ENCODE peak calls at places on chromosomes 3 and 15, in five cellular contexts. Z is neural crest cell; C is mesothelial cell of epicardium; N is gastrocnemius medialis; J is CD8-positive, alpha-beta T cell. R is an unnamed sample.

GRCh38 chr15:101521563-101521962 is 32.1 kb upstream of the PCSK6 start:
- DNase-seq in Z (no peak), C (no peak), N (no peak), J (no peak), R (no peak)

GRCh38 chr15:70856884-70857546 is 3.1 kb upstream of the LARP6 start:
- DNase-seq in Z (no peak), C (no peak), N (peak; percentile 80), J (no peak), R (peak; percentile 38)

GRCh38 chr3:171134170-171134569 is 107.7 kb upstream of the SLC2A2 start:
- DNase-seq in Z (no peak), C (no peak), N (no peak), J (no peak), R (no peak)

GRCh38 chr15:62624541-62625399 is 417.8 kb upstream of the TPM1 start:
- DNase-seq in Z (no peak), C (no peak), N (peak; percentile 25), J (no peak), R (no peak)

GRCh38 chr3:85110393-85110792 is 151.6 kb downstream of the CADM2 start:
- DNase-seq in Z (no peak), C (no peak), N (no peak), J (no peak), R (no peak)

GRCh38 chr3:65342084-65342683 is 654.4 kb upstream of the ADAMTS9 start:
- DNase-seq in Z (peak; percentile 56), C (peak; percentile 58), N (no peak), J (no peak), R (no peak)

GRCh38 chr3:60613769-60614303 is 637.4 kb downstream of the FHIT start:
- DNase-seq in Z (no peak), C (no peak), N (no peak), J (no peak), R (no peak)

GRCh38 chr3:188133646-188134045 is 20.3 kb upstream of the LPP start:
- DNase-seq in Z (no peak), C (no peak), N (no peak), J (no peak), R (no peak)

GRCh38 chr3:71984843-71985594 is 200.1 kb upstream of the PROK2 start:
- DNase-seq in Z (no peak), C (no peak), N (no peak), J (no peak), R (no peak)

GRCh38 chr3:194686816-194687637 is 1.3 kb downstream of the FAM43A start:
- DNase-seq in Z (peak; percentile 50), C (peak; percentile 57), N (peak; percentile 34), J (peak; percentile 15), R (no peak)

GRCh38 chr3:189563841-189564563 is 67.2 kb upstream of the TP63 start:
- DNase-seq in Z (no peak), C (no peak), N (no peak), J (no peak), R (no peak)

GRCh38 chr3:175274056-175274455 is 414.9 kb downstream of the NAALADL2 start:
- DNase-seq in Z (no peak), C (no peak), N (no peak), J (no peak), R (no peak)

GRCh38 chr3:56693750-56694149 is 10.7 kb upstream of the TASOR start:
- DNase-seq in Z (no peak), C (no peak), N (peak; percentile 32), J (no peak), R (no peak)

GRCh38 chr15:35305906-35306305 is 220.8 kb upstream of the NANOGP8 start:
- DNase-seq in Z (no peak), C (no peak), N (no peak), J (no peak), R (no peak)

GRCh38 chr3:187783098-187783497 is 37.8 kb upstream of the BCL6 start:
- DNase-seq in Z (no peak), C (no peak), N (no peak), J (no peak), R (no peak)

GRCh38 chr3:126557761-126558160 is 971 bp downstream of the C3orf22 start:
- DNase-seq in Z (no peak), C (peak; percentile 17), N (no peak), J (no peak), R (no peak)

GRCh38 chr3:42906085-42906904 is at the start of gene ZNF662:
- DNase-seq in Z (no peak), C (no peak), N (peak; percentile 19), J (peak; percentile 20), R (no peak)

GRCh38 chr3:133532951-133533350 is 40.5 kb upstream of the CDV3 start:
- DNase-seq in Z (no peak), C (no peak), N (no peak), J (no peak), R (no peak)

GRCh38 chr3:194933465-194933864 is 247.8 kb downstream of the FAM43A start:
- DNase-seq in Z (no peak), C (no peak), N (no peak), J (no peak), R (no peak)

GRCh38 chr3:25293736-25294135 is 134.3 kb upstream of the RARB start:
- DNase-seq in Z (no peak), C (no peak), N (no peak), J (no peak), R (no peak)

GRCh38 chr15:77538011-77538410 is 94.7 kb downstream of the LINGO1 start:
- DNase-seq in Z (no peak), C (no peak), N (no peak), J (no peak), R (no peak)

GRCh38 chr3:194930439-194931204 is 244.9 kb downstream of the FAM43A start:
- DNase-seq in Z (no peak), C (no peak), N (no peak), J (no peak), R (no peak)

GRCh38 chr3:112979244-112979832 is 4.4 kb upstream of the CD200R1 start:
- DNase-seq in Z (no peak), C (no peak), N (no peak), J (no peak), R (no peak)

GRCh38 chr3:12679468-12679867 is 15.6 kb upstream of the RAF1 start:
- DNase-seq in Z (no peak), C (no peak), N (peak; percentile 89), J (no peak), R (no peak)

GRCh38 chr3:120678331-120678845 is 3.7 kb downstream of the HGD start:
- DNase-seq in Z (no peak), C (no peak), N (peak; percentile 13), J (no peak), R (no peak)

GRCh38 chr3:69433938-69434263 is 48.0 kb upstream of the FRMD4B start:
- DNase-seq in Z (no peak), C (no peak), N (no peak), J (no peak), R (no peak)

DNA sequence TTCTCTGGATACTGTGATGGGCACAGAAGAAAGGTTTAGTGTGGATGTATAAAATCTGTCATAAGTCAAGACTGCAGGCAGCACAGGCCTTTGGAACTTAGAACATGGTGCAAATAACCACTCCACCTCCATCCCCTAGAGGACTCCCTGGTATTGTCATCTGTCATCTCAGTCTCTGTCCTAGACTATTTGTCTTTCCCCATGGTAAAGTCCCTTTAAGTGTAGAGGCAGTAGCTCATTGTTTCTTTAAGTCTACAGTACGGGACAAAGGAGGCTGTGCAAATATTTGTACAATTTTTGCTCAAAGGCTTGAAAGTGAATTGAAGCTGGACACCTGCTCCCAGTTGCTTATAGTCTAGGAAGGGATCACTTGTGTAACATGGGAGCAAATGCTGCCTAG is 3.2 kb upstream of the PXYLP1 start:
- DNase-seq in Z (no peak), C (no peak), N (no peak), J (no peak), R (no peak)
- TF ChIP-seq CTCF in Z (no peak), C (no peak), N (no peak), J (no peak), R (no peak)

DNA sequence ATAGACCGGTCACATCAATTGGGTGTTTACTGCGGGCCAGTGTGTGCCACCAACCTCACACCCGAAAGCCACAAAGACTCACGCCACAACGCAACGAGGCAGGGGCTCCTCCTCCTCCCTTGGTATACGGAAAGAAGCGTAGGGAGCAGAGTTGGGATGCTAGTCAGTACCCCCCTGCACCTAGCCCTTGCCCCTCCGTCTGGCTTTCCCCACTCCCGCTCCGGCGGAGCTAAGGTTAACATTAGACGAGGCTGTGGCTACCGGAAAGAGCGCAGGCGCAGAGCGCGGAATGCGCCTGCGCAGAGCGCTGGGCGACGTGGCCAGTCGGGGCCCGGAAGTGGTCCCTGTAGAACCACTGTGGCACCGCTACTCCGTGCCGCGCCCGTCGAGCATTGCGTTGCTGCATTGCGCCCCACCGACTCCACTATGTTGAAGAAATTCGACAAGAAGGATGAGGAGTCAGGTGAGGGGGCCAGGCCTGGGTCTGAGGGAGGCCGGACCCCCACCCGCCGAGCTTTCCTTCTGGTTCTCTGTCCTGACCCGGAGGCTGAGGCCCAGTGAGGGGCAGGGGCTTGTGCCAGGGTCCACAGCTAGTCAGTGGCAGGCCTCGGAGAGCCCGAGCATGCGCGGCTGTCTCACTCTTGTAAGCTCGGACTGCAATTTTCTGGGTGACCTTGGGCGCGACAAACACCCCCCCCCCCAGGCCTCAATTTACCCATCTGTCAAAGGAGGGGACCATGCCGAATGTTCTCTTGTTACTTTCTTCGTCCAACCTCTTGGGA is at the start of gene COPG1:
- DNase-seq in Z (peak; percentile 77), C (peak; percentile 92), N (peak; percentile 83), J (peak; percentile 80), R (peak; percentile 54)
- TF ChIP-seq CTCF in Z (no peak), C (no peak), N (peak; percentile 8), J (no peak), R (no peak)

GRCh38 chr3:179322481-179323196 is at the start of gene ZNF639:
- DNase-seq in Z (peak; percentile 86), C (peak; percentile 91), N (peak; percentile 80), J (peak; percentile 70), R (peak; percentile 36)

GRCh38 chr3:179318876-179319275 is 4.0 kb upstream of the ZNF639 start:
- DNase-seq in Z (no peak), C (no peak), N (no peak), J (no peak), R (no peak)

GRCh38 chr3:179324270-179324754 is 1.5 kb downstream of the ZNF639 start:
- DNase-seq in Z (no peak), C (no peak), N (no peak), J (no peak), R (no peak)

GRCh38 chr3:179321585-179322322 is 1.1 kb upstream of the ZNF639 start:
- DNase-seq in Z (peak; percentile 16), C (no peak), N (no peak), J (no peak), R (no peak)

DNA sequence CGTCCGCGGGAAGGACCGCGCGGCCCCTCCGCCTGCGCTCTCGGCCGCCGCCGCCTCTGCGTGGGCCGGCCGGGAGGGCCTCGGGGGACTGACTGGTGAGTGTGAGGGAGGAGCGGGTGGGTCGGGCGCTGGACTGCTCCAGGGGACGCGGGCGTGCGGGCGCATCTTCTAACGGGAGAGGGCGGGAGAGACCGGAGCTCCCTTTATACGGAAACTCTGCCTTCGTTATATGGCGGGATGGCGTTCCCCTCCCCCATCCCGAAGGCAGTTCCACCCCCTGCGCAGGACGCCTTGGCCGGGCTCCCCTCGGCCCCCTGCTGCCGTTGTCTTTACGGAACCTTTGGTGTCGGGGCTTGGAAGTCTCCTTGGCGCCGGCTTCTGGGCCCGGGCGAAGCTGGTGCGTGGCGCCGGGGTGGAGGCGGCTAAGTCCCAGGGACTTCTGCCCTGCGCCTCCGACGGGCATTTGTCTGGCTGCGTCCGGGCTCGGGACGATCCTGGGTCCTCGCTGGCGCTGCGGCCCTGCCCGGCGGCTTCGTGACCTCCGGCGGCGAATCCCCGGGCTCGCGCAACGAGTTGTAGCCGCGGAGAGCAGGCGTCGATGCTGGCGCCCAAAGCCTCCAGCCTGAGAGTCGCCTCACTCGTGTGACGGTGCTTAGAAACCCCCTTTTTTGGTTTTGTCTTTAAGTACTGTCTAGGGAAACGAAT is 518 bp downstream of the ZNF639 start:
- DNase-seq in Z (peak; percentile 55), C (peak; percentile 69), N (peak; percentile 62), J (peak; percentile 39), R (peak; percentile 60)
- TF ChIP-seq CTCF in Z (no peak), C (no peak), N (no peak), J (no peak), R (no peak)

GRCh38 chr3:83913381-83913780 is 1045.4 kb upstream of the CADM2 start:
- DNase-seq in Z (no peak), C (no peak), N (no peak), J (no peak), R (no peak)
- TF ChIP-seq CTCF in Z (no peak), C (no peak), N (no peak), J (no peak), R (no peak)